ENCODE peak calls at places on chromosomes 3 and 15, in five cellular contexts. X is H1, N is H9, F is neuronal stem cell, P is IMR-90. Z is an unnamed sample.

GRCh38 chr3:78101363-78101762 is 1061.5 kb downstream of the ROBO2 start:
- DNase-seq in F (no peak), X (no peak), N (no peak), P (peak; percentile 74), Z (no peak)

GRCh38 chr3:53800507-53800906 is 45.7 kb downstream of the CHDH start:
- DNase-seq in F (no peak), X (no peak), N (no peak), P (no peak), Z (no peak)

GRCh38 chr3:122563717-122564025 is 429 bp downstream of the PARP9 start:
- DNase-seq in N (no peak), F (no peak), X (no peak), P (no peak), Z (peak; percentile 24)

GRCh38 chr3:71456155-71456554 is 127.4 kb downstream of the FOXP1 start:
- DNase-seq in P (peak; percentile 31), X (no peak), N (no peak), F (no peak), Z (no peak)

GRCh38 chr3:170553788-170554620 is 31.9 kb downstream of the SLC7A14 start:
- DNase-seq in P (peak; percentile 52), X (no peak), F (no peak), N (no peak), Z (no peak)

GRCh38 chr3:126124148-126124868 is 40.4 kb upstream of the SLC41A3 start:
- DNase-seq in P (no peak), X (peak; percentile 69), F (no peak), N (peak; percentile 79), Z (no peak)

GRCh38 chr15:62564889-62565288 is 399.8 kb upstream of the C2CD4B start:
- DNase-seq in F (no peak), P (no peak), N (no peak), X (no peak), Z (no peak)

GRCh38 chr3:42557849-42558248 is 23.9 kb downstream of the SEC22C start:
- DNase-seq in P (no peak), F (no peak), N (no peak), X (no peak), Z (no peak)

GRCh38 chr3:177300039-177300833 is 103.0 kb upstream of the TBL1XR1 start:
- DNase-seq in N (no peak), P (peak; percentile 68), X (no peak), F (no peak), Z (no peak)

GRCh38 chr15:35689266-35689665 is 143.3 kb upstream of the DPH6 start:
- DNase-seq in X (no peak), P (no peak), F (no peak), N (no peak), Z (no peak)

GRCh38 chr3:65856907-65857306 is 181.8 kb downstream of the MAGI1 start:
- DNase-seq in N (no peak), P (no peak), X (no peak), F (no peak), Z (no peak)

GRCh38 chr15:64571857-64572291 is 111.5 kb downstream of the ZNF609 start:
- DNase-seq in F (no peak), N (no peak), X (no peak), P (no peak), Z (peak; percentile 96)

GRCh38 chr3:140166908-140167599 is 232.1 kb downstream of the CLSTN2 start:
- DNase-seq in F (no peak), X (no peak), N (no peak), P (no peak), Z (no peak)

GRCh38 chr3:3027976-3028567 is 82.1 kb downstream of the IL5RA start:
- DNase-seq in X (no peak), P (no peak), F (no peak), N (no peak), Z (no peak)

GRCh38 chr15:46441294-46442062 is 806.6 kb downstream of the SQOR start:
- DNase-seq in N (no peak), F (no peak), X (no peak), P (no peak), Z (peak; percentile 44)

GRCh38 chr3:71972031-71972430 is 187.1 kb upstream of the PROK2 start:
- DNase-seq in P (no peak), N (no peak), X (no peak), F (no peak), Z (peak; percentile 76)

GRCh38 chr15:50109086-50109987 is 9.7 kb downstream of the ATP8B4 start:
- DNase-seq in F (no peak), N (no peak), P (peak; percentile 35), X (no peak), Z (no peak)

GRCh38 chr15:31352283-31352880 is 25.7 kb downstream of the KLF13 start:
- DNase-seq in X (no peak), P (peak; percentile 4), F (no peak), N (no peak), Z (no peak)
- H2BK120ac ChIP-seq in X (no peak overlapping the region), P (peak overlapping the region; percentile 77), F (no peak overlapping the region), N (no peak overlapping the region), Z (no peak overlapping the region)

DNA sequence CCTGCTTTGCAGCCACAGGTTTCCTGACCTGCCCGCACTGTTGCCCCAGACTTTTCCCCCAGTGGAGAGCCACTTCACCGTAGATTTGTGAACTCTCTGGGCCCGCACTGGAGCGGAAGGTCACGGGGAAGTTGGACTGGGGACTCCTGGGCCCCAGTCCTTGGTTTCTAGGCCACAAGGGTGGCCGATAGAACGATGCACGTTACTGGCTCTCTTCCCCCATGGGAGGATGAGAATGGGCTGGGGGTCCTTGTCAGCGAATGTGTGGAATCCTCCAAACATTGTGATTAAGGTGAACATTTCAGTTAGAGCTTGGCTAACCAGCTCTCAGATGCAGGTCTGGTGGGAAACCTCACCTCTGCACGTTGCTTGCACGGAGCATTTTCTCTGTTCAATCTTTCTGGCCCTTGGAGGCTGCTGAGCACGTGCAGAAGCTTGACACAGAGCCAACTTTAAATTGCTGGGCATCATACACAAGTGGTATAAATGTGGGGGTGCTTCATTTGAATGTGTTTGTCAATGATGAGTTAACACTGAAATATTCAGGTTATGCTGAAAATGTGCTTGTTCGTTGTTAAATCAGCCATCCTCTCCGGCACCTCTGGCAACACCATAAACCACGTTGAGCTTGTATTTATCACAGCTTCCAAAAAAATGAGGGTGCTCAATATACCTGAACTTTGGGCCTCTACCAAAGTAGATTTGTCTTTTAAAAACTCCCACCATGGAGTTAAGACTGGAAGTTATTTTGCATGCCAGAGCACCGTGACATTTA is 976 bp downstream of the DIS3L start:
- DNase-seq in N (peak; percentile 54), X (no peak), P (peak; percentile 66), F (peak; percentile 37), Z (peak; percentile 18)
- H4K91ac ChIP-seq in N (no peak overlapping the region), X (peak overlapping the region; percentile 45), P (peak overlapping the region; percentile 69), F (no peak overlapping the region), Z (peak overlapping the region; percentile 74)

DNA sequence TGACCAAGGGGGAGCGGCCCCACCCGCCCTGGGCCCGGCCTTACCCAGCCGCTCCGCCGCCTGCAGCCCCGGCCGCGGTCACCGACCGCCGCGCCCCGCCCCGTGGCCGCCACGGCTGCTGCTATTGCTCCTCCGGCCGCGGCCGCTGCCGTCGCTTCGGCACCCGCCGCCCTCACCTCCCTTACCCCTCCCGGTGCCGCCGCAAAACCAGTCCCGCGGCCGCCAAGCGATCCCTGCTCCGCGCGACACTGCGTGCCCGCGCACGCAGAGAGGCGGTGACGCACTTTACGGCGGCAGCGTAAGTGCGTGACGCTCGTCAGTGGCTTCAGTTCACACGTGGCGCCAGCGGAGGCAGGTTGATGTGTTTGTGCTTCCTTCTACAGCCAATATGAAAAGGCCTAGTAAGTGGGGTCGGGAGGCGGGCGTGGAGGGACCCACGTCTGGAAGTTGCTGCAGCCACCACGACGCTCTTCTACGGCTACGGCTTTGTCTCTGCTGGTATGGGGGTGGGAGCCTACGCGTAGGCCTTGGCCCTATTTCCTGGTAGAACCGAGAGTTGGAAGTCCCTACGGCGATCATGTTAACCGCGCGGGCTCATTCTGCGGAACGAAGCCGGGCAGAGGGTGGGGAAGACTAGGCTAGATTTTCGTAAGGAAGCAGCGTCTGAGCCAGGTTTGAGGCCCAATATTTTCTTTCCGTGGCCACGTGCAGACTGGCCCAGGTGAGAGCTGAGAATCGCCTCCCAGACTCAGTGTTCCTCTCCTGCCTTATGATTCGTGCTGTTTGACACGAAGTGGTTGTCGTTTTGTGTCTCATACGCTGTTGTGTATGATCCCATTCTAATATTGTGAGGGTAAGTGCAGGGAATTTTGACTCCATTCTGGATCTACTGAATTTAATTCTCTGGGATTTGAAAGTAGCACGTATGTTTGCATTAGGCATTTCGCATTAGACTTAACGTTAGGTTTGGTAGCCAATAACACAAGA is at the start of the genes GNL3 and PBRM1:
- DNase-seq in X (peak; percentile 91), P (peak; percentile 96), F (peak; percentile 93), N (peak; percentile 92), Z (peak; percentile 93)
- H2BK120ac ChIP-seq in X (no peak within 1 kb of the TSS), P (peak within 1 kb of the TSS; percentile 72), F (no peak within 1 kb of the TSS), N (no peak within 1 kb of the TSS), Z (peak within 1 kb of the TSS; percentile 93)

DNA sequence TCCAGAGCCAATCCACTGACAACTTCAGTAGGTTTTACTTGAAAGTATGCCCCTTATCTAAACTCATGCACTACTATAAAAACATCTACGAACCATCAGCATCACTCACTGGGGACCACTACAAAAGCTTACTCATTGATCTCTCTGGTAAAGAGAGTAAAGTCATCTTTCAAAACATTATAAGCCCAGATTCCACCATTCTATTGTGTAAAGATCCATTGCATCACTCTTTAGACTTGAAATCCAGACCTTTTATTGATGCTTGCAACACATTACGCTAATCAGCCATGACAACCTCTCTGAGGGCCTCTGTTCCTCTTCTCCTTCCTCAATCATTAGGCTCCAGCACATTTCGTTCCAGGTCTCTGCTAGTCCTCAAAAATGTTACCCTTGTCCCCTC is 248.9 kb upstream of the WNT5A start:
- DNase-seq in X (no peak), P (peak; percentile 11), F (no peak), N (no peak), Z (no peak)
- H4K91ac ChIP-seq in X (no peak overlapping the region), P (no peak overlapping the region), F (no peak overlapping the region), N (no peak overlapping the region), Z (no peak overlapping the region)

DNA sequence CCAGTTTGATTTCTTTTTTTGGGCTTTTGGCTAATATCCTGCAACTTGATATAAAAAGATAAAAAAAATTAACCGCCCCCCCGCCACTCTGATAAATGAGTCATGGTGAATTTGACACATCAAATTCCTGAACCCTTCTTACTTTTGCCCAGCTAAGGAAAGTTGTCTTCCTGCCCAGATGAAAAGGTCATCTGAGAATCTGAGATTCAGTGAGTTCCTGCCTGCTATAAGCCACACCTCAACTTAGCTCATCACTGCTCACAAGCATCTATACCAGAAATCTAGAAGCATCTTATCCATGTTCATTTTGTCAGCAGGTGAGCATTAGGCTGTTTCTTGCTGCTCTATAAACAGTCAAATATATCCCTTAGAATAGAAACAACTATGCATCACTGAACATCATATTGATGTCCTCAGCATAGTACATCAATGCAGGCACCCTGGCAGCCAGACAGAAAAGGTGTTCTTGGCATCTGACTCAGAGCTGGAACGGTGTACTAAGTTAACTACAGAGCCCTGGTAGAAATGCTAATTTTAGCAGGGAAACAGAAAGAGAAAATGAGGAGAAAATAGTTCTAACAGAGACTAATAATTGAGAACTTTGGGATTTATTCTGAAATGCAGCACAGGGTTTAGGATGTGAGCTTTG is 77.1 kb downstream of the SEMA6D start:
- DNase-seq in P (no peak), F (no peak), X (no peak), N (no peak), Z (no peak)
- H2BK120ac ChIP-seq in P (no peak overlapping the region), F (no peak overlapping the region), X (no peak overlapping the region), N (no peak overlapping the region), Z (no peak overlapping the region)

GRCh38 chr15:81175496-81175895 is 21.2 kb upstream of the IL16 start:
- DNase-seq in N (no peak), X (no peak), F (no peak), P (no peak), Z (no peak)

GRCh38 chr15:81174125-81174524 is 22.6 kb upstream of the IL16 start:
- DNase-seq in P (no peak), F (no peak), X (no peak), N (no peak), Z (no peak)

GRCh38 chr15:81178365-81178764 is 18.3 kb upstream of the IL16 start:
- DNase-seq in F (no peak), N (no peak), P (no peak), X (no peak), Z (no peak)

GRCh38 chr15:81176291-81176893 is 20.3 kb upstream of the IL16 start:
- DNase-seq in P (no peak), F (no peak), X (no peak), N (peak; percentile 70), Z (no peak)

GRCh38 chr15:81174759-81175327 is 21.8 kb upstream of the IL16 start:
- DNase-seq in X (no peak), N (no peak), P (no peak), F (no peak), Z (no peak)
- H4K91ac ChIP-seq in X (no peak overlapping the region), N (no peak overlapping the region), P (peak overlapping the region; percentile 17), F (no peak overlapping the region), Z (no peak overlapping the region)